ENCODE peak calls at places on chromosomes 4 and X, in seven cellular contexts. I is AG09319, Y is tibial artery, P is progenitor cell of endocrine pancreas, R is neural crest cell, B is cardiac muscle cell, N is GM20000. V is an unnamed sample.

GRCh38 chr4:20464381-20464780 is 212.7 kb downstream of the SLIT2 start:
- DNase-seq in I (no peak), Y (no peak), P (no peak), R (no peak), B (no peak), N (no peak), V (no peak)

GRCh38 chr4:156971168-156971601 is 414 bp downstream of the PDGFC start:
- DNase-seq in I (no peak), Y (peak; percentile 27), P (peak; percentile 53), R (peak; percentile 32), B (peak; percentile 47), N (peak; percentile 29), V (no peak)

GRCh38 chr4:144557404-144557803 is 88.6 kb upstream of the HHIP start:
- DNase-seq in I (no peak), Y (no peak), P (no peak), R (no peak), B (no peak), N (no peak), V (no peak)

GRCh38 chr4:1775731-1776500 is 17.2 kb upstream of the FGFR3 start:
- DNase-seq in I (no peak), Y (no peak), P (no peak), R (no peak), B (no peak), N (no peak), V (no peak)

GRCh38 chrX:24158881-24159280 is 9.4 kb downstream of the ZFX start:
- DNase-seq in I (no peak), Y (no peak), P (no peak), R (no peak), B (no peak), N (no peak), V (no peak)

GRCh38 chr4:139537292-139537691 is 18.7 kb downstream of the SETD7 start:
- DNase-seq in I (no peak), Y (no peak), P (no peak), R (no peak), B (no peak), N (no peak), V (no peak)

GRCh38 chr4:88660446-88661294 is 37.0 kb downstream of the NAP1L5 start:
- DNase-seq in I (no peak), Y (no peak), P (no peak), R (no peak), B (no peak), N (no peak), V (no peak)

GRCh38 chrX:46587753-46588171 is 14.2 kb downstream of the CHST7 start:
- DNase-seq in I (no peak), Y (no peak), P (no peak), R (no peak), B (no peak), N (no peak), V (no peak)

GRCh38 chr4:128974203-128974602 is 119.1 kb downstream of the SCLT1 start:
- DNase-seq in I (peak; percentile 34), Y (no peak), P (no peak), R (no peak), B (no peak), N (no peak), V (no peak)

GRCh38 chr4:44817905-44818304 is 91.5 kb upstream of the GNPDA2 start:
- DNase-seq in I (no peak), Y (no peak), P (no peak), R (no peak), B (peak; percentile 20), N (no peak), V (no peak)

GRCh38 chrX:125826080-125826479 is 340.0 kb downstream of the DCAF12L2 start:
- DNase-seq in I (no peak), Y (no peak), P (no peak), R (no peak), B (no peak), N (no peak), V (no peak)
- TF ChIP-seq CTCF in I (no peak), Y (no peak), P (peak; percentile 45), R (peak; percentile 39), B (no peak), N (no peak), V (no peak)

GRCh38 chrX:65933085-65933589 is 106.7 kb downstream of the VSIG4 start:
- DNase-seq in I (no peak), Y (no peak), P (no peak), R (no peak), B (no peak), N (no peak), V (no peak)

GRCh38 chrX:65928522-65928921 is 111.4 kb downstream of the VSIG4 start:
- DNase-seq in I (no peak), Y (no peak), P (no peak), R (no peak), B (no peak), N (no peak), V (no peak)

DNA sequence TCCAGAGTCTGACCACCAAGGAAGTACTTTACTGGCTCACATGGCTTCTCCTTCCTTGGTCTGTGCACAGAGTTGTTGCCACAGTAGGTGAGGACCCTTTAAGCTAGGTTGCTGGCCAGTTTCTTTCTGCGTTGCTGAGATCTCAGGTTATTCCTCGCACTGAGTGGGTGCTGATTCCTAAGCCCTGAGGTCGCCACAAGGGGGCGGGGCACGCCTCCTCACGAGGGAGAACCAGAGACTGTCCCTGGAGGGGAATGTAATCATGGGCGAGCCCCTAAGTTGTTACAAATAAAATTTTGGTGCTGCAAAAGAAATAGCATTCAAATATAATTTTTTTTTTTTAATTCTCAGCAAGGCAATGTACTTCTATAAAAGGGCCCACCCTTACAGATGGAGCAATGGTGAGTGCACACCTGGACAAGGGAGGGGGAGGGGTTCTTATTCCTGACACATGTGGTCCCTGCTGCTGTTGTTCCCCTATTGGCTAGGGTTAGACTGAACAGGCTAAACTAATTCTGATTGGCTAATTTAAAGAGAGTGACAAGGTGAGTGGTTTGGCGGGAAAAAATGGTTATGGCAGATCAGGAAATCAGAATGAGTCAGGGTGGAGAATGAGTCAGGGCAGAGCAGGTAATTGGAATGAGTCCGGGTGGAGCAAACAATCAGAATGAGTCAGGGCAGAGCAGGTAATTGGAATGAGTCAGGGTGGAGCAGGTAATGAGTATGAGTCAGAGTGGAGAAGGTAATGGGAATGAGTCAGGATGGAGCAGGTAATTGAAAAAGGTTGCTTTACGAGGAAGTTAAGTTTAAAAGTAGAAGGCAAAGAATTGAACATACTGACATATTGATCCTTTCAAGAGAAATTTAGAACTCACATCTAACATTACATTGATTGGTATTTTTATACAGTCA is 107.5 kb downstream of the VSIG4 start:
- DNase-seq in I (no peak), Y (no peak), P (no peak), R (peak; percentile 9), B (no peak), N (no peak), V (peak; percentile 37)
- TF ChIP-seq CTCF in I (no peak), Y (no peak), P (no peak), R (no peak), B (no peak), N (no peak), V (no peak)

DNA sequence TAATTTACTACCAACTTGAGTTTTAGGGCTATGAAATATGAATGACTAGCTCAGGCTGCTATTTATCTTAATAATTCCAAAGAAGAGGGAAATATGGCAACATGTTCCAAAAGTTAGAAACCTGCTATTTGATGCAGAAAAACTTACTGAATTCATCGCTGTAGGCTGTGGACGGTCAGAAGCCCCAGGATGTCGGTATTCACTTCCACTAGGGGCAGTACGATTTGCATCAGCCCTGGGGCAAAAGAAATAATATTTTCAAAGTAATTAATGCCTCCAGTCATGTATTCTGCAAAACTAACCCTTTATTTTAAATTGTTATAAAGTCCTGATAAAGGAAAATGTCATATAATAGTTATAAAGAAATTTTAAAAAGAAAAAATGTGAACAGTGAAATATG is 4.5 kb downstream of the PLRG1 start:
- DNase-seq in I (no peak), Y (no peak), P (no peak), R (no peak), B (no peak), N (no peak), V (no peak)
- TF ChIP-seq CTCF in I (no peak), Y (no peak), P (peak; percentile 35), R (peak; percentile 32), B (no peak), N (no peak), V (no peak)

GRCh38 chrX:138026211-138026610 is 460.3 kb downstream of the ZIC3 start:
- DNase-seq in I (no peak), Y (no peak), P (no peak), R (no peak), B (peak; percentile 23), N (peak; percentile 7), V (no peak)
- TF ChIP-seq CTCF in I (peak; percentile 34), Y (no peak), P (peak; percentile 51), R (peak; percentile 60), B (no peak), N (no peak), V (no peak)